ENCODE peak calls at places on chromosomes 3 and 15, in five cellular contexts. One of them, this sample, is unnamed.

GRCh38 chr3:57852896-57853295 is 96.8 kb downstream of the SLMAP start:
- DNase-seq in sigmoid colon: no peak
- DNase-seq in coronary artery: no peak
- DNase-seq in lower lobe of right lung: no peak
- DNase-seq in heart right ventricle: no peak
- DNase-seq in this sample: no peak

GRCh38 chr3:29410660-29411405 is 130.0 kb downstream of the RBMS3 start:
- DNase-seq in heart right ventricle: no peak
- DNase-seq in lower lobe of right lung: no peak
- DNase-seq in coronary artery: no peak
- DNase-seq in sigmoid colon: no peak
- DNase-seq in this sample: no peak

GRCh38 chr15:58924326-58924725 is 9.2 kb downstream of the SLTM start:
- DNase-seq in lower lobe of right lung: no peak
- DNase-seq in coronary artery: no peak
- DNase-seq in heart right ventricle: no peak
- DNase-seq in sigmoid colon: no peak
- DNase-seq in this sample: no peak

GRCh38 chr3:141926929-141927328 is 50.5 kb downstream of the ATP1B3 start:
- DNase-seq in coronary artery: no peak
- DNase-seq in sigmoid colon: no peak
- DNase-seq in lower lobe of right lung: no peak
- DNase-seq in heart right ventricle: no peak
- DNase-seq in this sample: no peak

GRCh38 chr15:83446904-83447708 is at the start of gene SH3GL3:
- DNase-seq in coronary artery: peak; percentile 81
- DNase-seq in sigmoid colon: peak; percentile 91
- DNase-seq in lower lobe of right lung: peak; percentile 90
- DNase-seq in heart right ventricle: peak; percentile 74
- DNase-seq in this sample: no peak

GRCh38 chr3:25468866-25469319 is 40.8 kb downstream of the RARB start:
- DNase-seq in lower lobe of right lung: no peak
- DNase-seq in coronary artery: peak; percentile 86
- DNase-seq in heart right ventricle: peak; percentile 72
- DNase-seq in sigmoid colon: peak; percentile 89
- DNase-seq in this sample: no peak

GRCh38 chr3:8621872-8622271 is 22.7 kb downstream of the SSUH2 start:
- DNase-seq in lower lobe of right lung: no peak
- DNase-seq in coronary artery: no peak
- DNase-seq in sigmoid colon: peak; percentile 64
- DNase-seq in heart right ventricle: no peak
- DNase-seq in this sample: no peak

GRCh38 chr15:76345880-76346665 is 9.5 kb downstream of the ISL2 start:
- DNase-seq in coronary artery: no peak
- DNase-seq in heart right ventricle: no peak
- DNase-seq in sigmoid colon: peak; percentile 76
- DNase-seq in lower lobe of right lung: peak; percentile 63
- DNase-seq in this sample: no peak

GRCh38 chr15:78873796-78874761 is 1.4 kb downstream of the MORF4L1 start:
- DNase-seq in lower lobe of right lung: no peak
- DNase-seq in coronary artery: no peak
- DNase-seq in sigmoid colon: no peak
- DNase-seq in heart right ventricle: peak; percentile 13
- DNase-seq in this sample: no peak

DNA sequence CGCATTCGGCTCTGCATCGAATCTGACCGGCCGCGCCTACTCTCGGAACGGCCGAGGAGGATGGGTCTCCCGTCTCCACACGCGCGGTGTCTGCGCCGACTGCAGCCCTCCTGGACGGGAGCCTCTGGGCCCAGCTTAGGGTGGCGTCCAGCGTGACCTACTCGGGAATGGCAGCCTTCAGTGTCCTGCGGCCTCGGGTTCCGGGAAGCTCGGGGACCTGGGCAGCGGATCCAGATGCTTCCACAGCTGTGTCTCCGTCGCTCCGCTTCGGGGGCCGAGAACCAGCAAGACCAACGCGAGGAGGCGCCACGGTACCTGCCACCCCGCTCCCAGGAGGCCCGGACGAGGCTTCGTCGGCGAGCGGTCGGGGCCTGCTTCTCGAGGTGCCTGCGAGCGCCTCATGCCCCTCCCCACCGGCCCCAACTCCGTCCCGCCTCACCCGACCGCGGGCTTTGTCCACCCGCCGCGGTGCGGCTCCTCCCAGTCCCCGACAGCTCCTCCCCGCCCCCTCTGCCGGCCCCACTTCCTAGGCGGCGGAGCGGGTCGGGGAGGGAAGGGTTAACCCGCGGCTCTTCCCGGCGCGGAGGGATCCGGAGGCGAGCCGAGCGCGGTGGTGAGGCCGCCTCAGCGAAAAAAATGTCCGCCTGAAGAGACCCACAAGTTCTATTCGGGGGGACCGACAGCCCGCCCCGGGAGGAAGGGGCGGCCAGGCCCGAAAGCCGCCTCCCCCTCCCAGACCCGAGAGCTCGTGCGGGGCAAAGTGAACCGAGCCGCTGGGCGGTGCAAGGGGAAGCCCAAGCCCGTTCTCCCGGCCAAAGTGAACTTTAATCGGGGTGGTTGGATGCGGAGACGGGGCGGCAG is at the start of gene TCF12:
- DNase-seq in lower lobe of right lung: peak; percentile 95
- DNase-seq in sigmoid colon: peak; percentile 97
- DNase-seq in heart right ventricle: peak; percentile 96
- DNase-seq in coronary artery: peak; percentile 95
- DNase-seq in this sample: peak; percentile 98
- TF ChIP-seq CTCF in lower lobe of right lung: peak; percentile 46
- TF ChIP-seq CTCF in sigmoid colon: no peak
- TF ChIP-seq CTCF in heart right ventricle: no peak
- TF ChIP-seq CTCF in coronary artery: peak; percentile 11
- TF ChIP-seq CTCF in this sample: peak; percentile 78

DNA sequence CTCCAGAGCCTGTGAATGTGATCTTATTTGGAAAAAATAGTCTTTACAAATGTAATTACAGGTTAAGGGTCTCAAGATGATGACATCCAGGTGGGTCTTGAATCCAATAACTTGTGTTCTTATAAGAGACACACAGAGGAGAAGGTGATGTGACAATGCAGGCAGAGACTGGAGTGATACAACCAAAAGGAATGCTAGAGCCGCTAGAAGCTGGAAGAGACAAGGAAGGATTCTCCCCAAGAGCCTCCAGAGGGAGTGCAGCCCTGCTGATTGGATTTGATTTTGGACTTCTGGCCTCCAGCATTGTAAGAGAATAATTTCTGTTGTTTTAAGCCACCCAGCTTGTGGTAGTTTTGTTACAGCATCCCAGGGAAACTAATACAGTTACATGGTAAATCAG is 9.7 kb downstream of the MYH15 start:
- DNase-seq in lower lobe of right lung: no peak
- DNase-seq in sigmoid colon: no peak
- DNase-seq in heart right ventricle: no peak
- DNase-seq in coronary artery: no peak
- DNase-seq in this sample: no peak
- TF ChIP-seq CTCF in lower lobe of right lung: no peak
- TF ChIP-seq CTCF in sigmoid colon: no peak
- TF ChIP-seq CTCF in heart right ventricle: no peak
- TF ChIP-seq CTCF in coronary artery: no peak
- TF ChIP-seq CTCF in this sample: no peak

GRCh38 chr3:4338751-4339150 is 35.6 kb downstream of the SETMAR start:
- DNase-seq in sigmoid colon: no peak
- DNase-seq in lower lobe of right lung: no peak
- DNase-seq in coronary artery: no peak
- DNase-seq in heart right ventricle: no peak
- DNase-seq in this sample: no peak
- TF ChIP-seq CTCF in sigmoid colon: no peak
- TF ChIP-seq CTCF in lower lobe of right lung: no peak
- TF ChIP-seq CTCF in coronary artery: no peak
- TF ChIP-seq CTCF in heart right ventricle: no peak
- TF ChIP-seq CTCF in this sample: no peak

DNA sequence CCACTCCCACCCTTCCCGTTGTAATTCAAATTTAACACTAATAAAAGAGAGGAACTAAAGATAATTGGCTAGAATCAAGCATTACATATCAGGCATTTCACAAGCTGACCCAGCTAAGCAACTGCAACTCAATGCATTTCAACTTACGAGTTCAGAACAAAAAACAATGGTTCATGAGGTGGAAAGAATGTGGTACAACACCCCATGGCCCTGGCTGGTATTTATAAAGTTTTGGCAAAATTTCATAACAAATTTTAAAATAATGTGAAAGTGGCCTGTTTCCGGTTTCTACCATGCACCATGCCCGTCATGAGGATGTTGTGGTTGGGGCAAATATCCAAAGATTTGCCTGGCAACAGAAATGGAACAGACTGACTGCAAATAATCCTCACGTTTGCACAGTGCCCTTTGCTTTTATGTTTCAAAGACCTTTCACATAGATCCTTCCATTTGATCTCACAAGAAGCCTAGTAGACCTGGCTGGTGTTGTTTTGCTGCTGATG is 455.3 kb upstream of the NR2F2 start:
- DNase-seq in lower lobe of right lung: no peak
- DNase-seq in coronary artery: no peak
- DNase-seq in heart right ventricle: peak; percentile 29
- DNase-seq in sigmoid colon: no peak
- DNase-seq in this sample: no peak
- TF ChIP-seq CTCF in lower lobe of right lung: no peak
- TF ChIP-seq CTCF in coronary artery: no peak
- TF ChIP-seq CTCF in heart right ventricle: no peak
- TF ChIP-seq CTCF in sigmoid colon: no peak
- TF ChIP-seq CTCF in this sample: peak; percentile 42

DNA sequence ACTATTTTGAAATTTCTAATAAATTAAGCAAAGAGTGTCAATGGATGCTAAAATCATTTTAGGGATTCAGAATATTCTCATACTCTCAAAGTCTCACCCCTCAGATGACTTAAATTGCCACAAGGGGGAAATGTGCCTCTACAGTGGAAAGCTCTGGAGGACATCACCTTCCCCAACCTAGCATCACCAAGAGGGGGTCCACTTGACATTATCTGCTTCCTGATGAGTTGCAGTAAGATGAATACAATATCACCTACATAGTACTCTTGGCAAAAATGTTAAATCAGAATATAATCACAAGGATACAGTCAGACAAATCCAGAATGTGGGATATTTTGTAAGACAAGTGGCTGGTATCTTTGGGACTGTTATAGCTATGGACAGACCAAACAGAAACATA is 290.1 kb downstream of the MFSD1 start:
- DNase-seq in coronary artery: no peak
- DNase-seq in sigmoid colon: no peak
- DNase-seq in heart right ventricle: no peak
- DNase-seq in lower lobe of right lung: no peak
- DNase-seq in this sample: no peak
- TF ChIP-seq CTCF in coronary artery: no peak
- TF ChIP-seq CTCF in sigmoid colon: no peak
- TF ChIP-seq CTCF in heart right ventricle: no peak
- TF ChIP-seq CTCF in lower lobe of right lung: no peak
- TF ChIP-seq CTCF in this sample: no peak

GRCh38 chr15:60299452-60300047 is 98.2 kb downstream of the ANXA2 start:
- DNase-seq in lower lobe of right lung: no peak
- DNase-seq in coronary artery: no peak
- DNase-seq in heart right ventricle: peak; percentile 12
- DNase-seq in sigmoid colon: no peak
- DNase-seq in this sample: no peak
- TF ChIP-seq CTCF in lower lobe of right lung: peak; percentile 20
- TF ChIP-seq CTCF in coronary artery: no peak
- TF ChIP-seq CTCF in heart right ventricle: no peak
- TF ChIP-seq CTCF in sigmoid colon: no peak
- TF ChIP-seq CTCF in this sample: peak; percentile 12

DNA sequence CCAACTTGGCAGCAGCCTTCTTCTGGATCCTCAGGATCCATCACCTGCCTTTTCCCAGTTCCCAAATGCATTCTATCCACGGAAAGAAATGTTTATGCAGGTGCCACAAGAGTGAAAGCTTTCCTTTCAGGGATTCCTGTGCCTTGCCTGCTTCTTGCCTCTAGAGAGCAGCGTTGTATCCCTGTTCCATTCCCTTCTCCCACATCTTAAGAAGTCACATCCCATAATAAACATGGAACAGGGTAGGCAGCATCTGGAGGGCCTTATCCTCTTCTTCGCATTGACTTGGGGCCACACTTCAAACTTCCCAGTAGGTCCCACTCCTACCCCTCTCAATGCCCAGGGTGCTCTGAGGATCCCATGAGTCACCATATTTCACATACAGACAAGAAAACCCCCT is 72.7 kb upstream of the DCLK3 start:
- DNase-seq in coronary artery: no peak
- DNase-seq in sigmoid colon: no peak
- DNase-seq in lower lobe of right lung: no peak
- DNase-seq in heart right ventricle: no peak
- DNase-seq in this sample: no peak
- TF ChIP-seq CTCF in coronary artery: no peak
- TF ChIP-seq CTCF in sigmoid colon: no peak
- TF ChIP-seq CTCF in lower lobe of right lung: no peak
- TF ChIP-seq CTCF in heart right ventricle: no peak
- TF ChIP-seq CTCF in this sample: peak; percentile 22

DNA sequence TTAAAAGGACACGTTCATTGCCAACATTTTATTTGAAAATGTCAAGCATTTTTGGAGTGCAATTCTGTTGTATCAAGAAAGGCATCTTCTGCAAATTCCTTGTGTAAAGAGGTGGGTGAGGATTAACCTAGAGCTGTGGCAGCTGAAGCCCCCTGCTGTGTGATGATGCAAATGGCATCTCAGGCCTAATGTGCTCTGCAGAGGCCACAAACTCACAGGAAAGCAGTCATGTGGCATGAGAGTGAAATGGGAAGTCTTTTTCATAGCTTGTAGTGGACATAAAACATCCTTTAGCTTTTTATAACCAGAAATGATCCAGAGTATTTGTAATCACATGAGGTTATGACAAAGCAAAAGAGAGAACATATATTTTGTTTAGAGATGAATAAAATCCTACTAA is 6.4 kb downstream of the CADM2 start:
- DNase-seq in coronary artery: no peak
- DNase-seq in sigmoid colon: no peak
- DNase-seq in lower lobe of right lung: no peak
- DNase-seq in heart right ventricle: no peak
- DNase-seq in this sample: no peak
- TF ChIP-seq CTCF in coronary artery: no peak
- TF ChIP-seq CTCF in sigmoid colon: no peak
- TF ChIP-seq CTCF in lower lobe of right lung: no peak
- TF ChIP-seq CTCF in heart right ventricle: no peak
- TF ChIP-seq CTCF in this sample: peak; percentile 33

DNA sequence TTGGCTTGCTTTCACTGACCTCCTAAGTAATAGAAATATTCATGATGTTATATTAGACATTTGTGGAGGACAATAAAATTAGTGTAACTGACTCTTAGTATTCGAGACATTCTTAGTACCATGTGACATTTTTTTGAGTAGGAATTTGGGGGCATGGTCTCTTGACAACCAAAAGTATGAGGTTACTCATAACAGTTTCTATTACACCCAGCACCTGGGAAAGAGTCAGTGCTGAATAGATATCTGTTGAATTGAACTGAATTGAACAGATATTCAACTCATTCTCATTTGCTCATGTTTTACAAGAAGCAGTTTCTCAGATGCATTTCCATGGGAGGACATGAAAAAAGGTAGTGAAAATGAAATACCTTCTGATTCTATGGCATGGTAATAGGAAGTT is 84.4 kb downstream of the CMSS1 start:
- DNase-seq in coronary artery: no peak
- DNase-seq in sigmoid colon: no peak
- DNase-seq in lower lobe of right lung: no peak
- DNase-seq in heart right ventricle: no peak
- DNase-seq in this sample: no peak
- TF ChIP-seq CTCF in coronary artery: no peak
- TF ChIP-seq CTCF in sigmoid colon: no peak
- TF ChIP-seq CTCF in lower lobe of right lung: no peak
- TF ChIP-seq CTCF in heart right ventricle: no peak
- TF ChIP-seq CTCF in this sample: no peak

GRCh38 chr15:46304320-46304719 is 669.5 kb downstream of the SQOR start:
- DNase-seq in sigmoid colon: no peak
- DNase-seq in coronary artery: no peak
- DNase-seq in heart right ventricle: no peak
- DNase-seq in lower lobe of right lung: no peak
- DNase-seq in this sample: no peak
- TF ChIP-seq CTCF in sigmoid colon: no peak
- TF ChIP-seq CTCF in coronary artery: no peak
- TF ChIP-seq CTCF in heart right ventricle: no peak
- TF ChIP-seq CTCF in lower lobe of right lung: no peak
- TF ChIP-seq CTCF in this sample: peak; percentile 61

This sample was measured in chondrocyte.